ENCODE peak calls at places on chromosomes 13 and 19, in nine cellular contexts. I is gastrocnemius medialis, G is cardiac fibroblast, M is coronary artery, H is left ventricle myocardium inferior, U is dorsolateral prefrontal cortex, A is LNCaP clone FGC, W is kidney epithelial cell, V is fibroblast of villous mesenchyme. Q is an unnamed sample.

GRCh38 chr13:52127783-52128702 is 830 bp downstream of the NEK5 start:
- DNase-seq in M (no peak), H (peak; percentile 33), G (peak; percentile 67), V (peak; percentile 69), W (no peak), U (peak; percentile 48), I (no peak), A (peak; percentile 38), Q (peak; percentile 4)

GRCh38 chr19:5292453-5292842 is 48.2 kb downstream of the PTPRS start:
- DNase-seq in A (no peak), V (no peak), M (no peak), U (no peak), H (no peak), G (peak; percentile 56), W (no peak), I (no peak), Q (no peak)

GRCh38 chr13:86554066-86554465 is 754.8 kb upstream of the SLITRK6 start:
- DNase-seq in I (no peak), W (no peak), U (no peak), G (no peak), A (no peak), V (no peak), H (no peak), M (no peak), Q (no peak)

GRCh38 chr13:109697936-109698335 is 88.4 kb downstream of the IRS2 start:
- DNase-seq in H (no peak), V (no peak), G (no peak), W (no peak), I (no peak), A (no peak), M (no peak), U (no peak), Q (no peak)

GRCh38 chr13:32272021-32272695 is 43.0 kb downstream of the ZAR1L start:
- DNase-seq in I (no peak), V (peak; percentile 7), M (no peak), U (no peak), G (peak; percentile 40), A (no peak), H (no peak), W (no peak), Q (no peak)

GRCh38 chr13:27005976-27006518 is 165.6 kb downstream of the USP12 start:
- DNase-seq in W (no peak), V (no peak), I (no peak), G (no peak), H (no peak), A (no peak), M (no peak), U (no peak), Q (no peak)

GRCh38 chr19:45098521-45099464 is 5.8 kb downstream of the PPP1R37 start:
- DNase-seq in V (peak; percentile 39), W (no peak), I (peak; percentile 59), G (peak; percentile 71), M (no peak), U (peak; percentile 81), A (no peak), H (peak; percentile 45), Q (no peak)

GRCh38 chr19:14138576-14139265 is 2.3 kb upstream of the ASF1B start:
- DNase-seq in W (no peak), U (no peak), I (no peak), V (peak; percentile 62), H (no peak), M (no peak), A (no peak), G (peak; percentile 33), Q (no peak)

GRCh38 chr19:33290956-33291622 is 11.2 kb downstream of the CEBPA start:
- DNase-seq in A (no peak), I (no peak), V (no peak), G (no peak), W (no peak), M (no peak), U (no peak), H (no peak), Q (no peak)

GRCh38 chr13:45149964-45150363 is 29.7 kb downstream of the GTF2F2 start:
- DNase-seq in V (peak; percentile 77), U (no peak), H (no peak), W (no peak), G (no peak), I (no peak), M (no peak), A (no peak), Q (no peak)

GRCh38 chr13:96940961-96941360 is 53.3 kb downstream of the OXGR1 start:
- DNase-seq in V (no peak), M (no peak), G (no peak), U (no peak), W (no peak), H (no peak), I (no peak), A (no peak), Q (no peak)

GRCh38 chr13:96935971-96936370 is 58.3 kb downstream of the OXGR1 start:
- DNase-seq in U (no peak), A (no peak), M (no peak), I (no peak), V (no peak), W (no peak), H (no peak), G (no peak), Q (no peak)

GRCh38 chr13:96934889-96935490 is 59.3 kb downstream of the OXGR1 start:
- DNase-seq in H (no peak), V (no peak), M (no peak), A (no peak), W (no peak), U (no peak), I (no peak), G (no peak), Q (no peak)
- H3K4me3 ChIP-seq in H (no peak overlapping the region), V (no peak overlapping the region), M (no peak overlapping the region), A (no peak overlapping the region), W (no peak overlapping the region), U (no peak overlapping the region), I (no peak overlapping the region), G (no peak overlapping the region), Q (no peak overlapping the region)

DNA sequence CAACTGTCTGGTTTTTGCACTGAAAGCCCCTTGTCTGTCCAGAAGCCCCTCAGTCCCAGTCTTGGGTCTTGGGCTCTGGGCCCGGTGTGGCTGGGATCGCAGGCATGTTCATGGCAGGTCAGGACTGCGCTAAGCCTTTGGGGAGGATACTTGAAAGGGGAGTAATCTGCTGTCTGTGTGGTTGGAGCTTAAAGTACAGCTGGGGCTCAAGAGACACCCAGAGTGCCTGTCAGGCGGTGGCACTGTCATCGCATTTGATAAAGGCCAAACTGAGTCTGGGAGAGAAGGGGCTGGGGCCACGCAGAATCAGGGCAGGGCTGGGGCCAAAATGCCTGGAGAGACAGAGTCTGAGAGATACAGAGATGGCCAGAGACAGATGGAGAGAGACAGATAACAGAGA is 4.2 kb upstream of the CILP2 start:
- DNase-seq in H (no peak), G (no peak), V (no peak), A (no peak), U (no peak), W (no peak), M (no peak), I (no peak), Q (no peak)
- TF ChIP-seq CTCF in H (no peak), G (no peak), V (no peak), A (no peak), U (no peak), W (no peak), M (no peak), I (no peak), Q (no peak)

DNA sequence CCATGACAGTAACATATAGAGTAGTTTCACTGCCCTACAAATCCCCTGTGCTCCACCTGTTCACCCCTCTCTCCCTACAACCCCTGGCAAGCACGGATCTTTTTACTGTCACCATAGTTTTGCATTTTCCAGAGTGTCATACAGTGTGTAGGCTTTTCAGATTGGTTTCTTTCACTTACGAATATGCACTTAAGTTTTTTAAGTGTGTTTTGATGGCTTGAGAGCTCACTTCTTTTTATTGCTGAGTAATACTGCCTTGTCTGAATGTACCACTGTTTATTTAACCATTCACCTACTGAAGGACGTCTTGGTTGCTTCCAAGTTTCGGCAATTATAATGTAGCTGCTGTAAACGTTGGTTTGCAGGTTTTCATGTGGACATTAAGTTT is 175.1 kb downstream of the ITGBL1 start:
- DNase-seq in G (no peak), U (no peak), V (peak; percentile 50), A (no peak), M (no peak), W (no peak), H (no peak), I (no peak), Q (peak; percentile 10)
- H3K4me3 ChIP-seq in G (peak overlapping the region; percentile 21), U (peak overlapping the region; percentile 36), V (peak overlapping the region; percentile 54), A (no peak overlapping the region), M (peak overlapping the region; percentile 46), W (no peak overlapping the region), H (peak overlapping the region; percentile 54), I (peak overlapping the region; percentile 19), Q (no peak overlapping the region)

GRCh38 chr13:69324109-69324886 is 783.3 kb upstream of the ATXN8OS start:
- DNase-seq in W (no peak), H (no peak), G (no peak), V (no peak), I (no peak), M (no peak), U (no peak), A (no peak), Q (no peak)
- TF ChIP-seq CTCF in W (peak; percentile 16), H (peak; percentile 29), G (no peak), V (no peak), I (no peak), M (no peak), U (peak; percentile 55), A (peak; percentile 28), Q (no peak)

DNA sequence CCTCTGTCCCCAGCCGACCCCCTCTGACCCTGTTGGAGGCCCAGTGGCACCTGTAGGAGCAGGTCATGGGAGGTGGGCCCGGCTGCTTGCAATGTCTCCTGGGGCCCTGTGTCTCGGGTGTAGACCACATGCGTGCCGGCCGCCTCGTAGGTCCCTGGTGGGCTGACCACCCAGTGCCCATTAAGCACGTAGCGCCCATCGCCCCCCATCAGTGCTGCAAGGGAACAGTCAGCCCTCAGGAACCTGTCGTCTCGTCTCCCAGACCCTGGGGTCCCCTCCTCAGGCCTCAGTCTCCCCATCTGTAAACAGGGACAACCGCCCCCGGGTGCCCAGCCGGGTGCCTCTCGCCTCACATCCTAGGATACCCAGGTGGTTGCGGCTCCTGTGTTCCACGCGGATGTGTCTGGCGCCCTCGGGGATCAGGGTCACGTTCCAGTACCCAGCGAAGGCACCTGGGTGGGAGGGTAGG is 5.6 kb downstream of the ADAMTSL5 start:
- DNase-seq in U (no peak), I (no peak), M (no peak), H (no peak), W (no peak), V (no peak), G (no peak), A (no peak), Q (no peak)
- H3K4me3 ChIP-seq in U (peak overlapping the region; percentile 60), I (no peak overlapping the region), M (peak overlapping the region; percentile 72), H (peak overlapping the region; percentile 60), W (no peak overlapping the region), V (peak overlapping the region; percentile 59), G (no peak overlapping the region), A (peak overlapping the region; percentile 40), Q (no peak overlapping the region)

GRCh38 chr19:40867701-40868100 is 14.3 kb downstream of the CYP2A7 start:
- DNase-seq in H (no peak), A (no peak), U (no peak), G (no peak), W (no peak), M (no peak), V (no peak), I (no peak), Q (no peak)
- TF ChIP-seq CTCF in H (no peak), A (no peak), U (no peak), G (no peak), W (no peak), M (no peak), V (no peak), I (no peak), Q (no peak)